ENCODE peak calls at places on chromosomes 3 and 15, in seven cellular contexts. D, V, Q, I, N, J and R are unnamed samples.

GRCh38 chr3:59052803-59053411 is 3.1 kb upstream of the CFAP20DC start:
- DNase-seq in V (peak), N (no peak), D (no peak), I (no peak), Q (no peak), J (peak), R (no peak)

GRCh38 chr3:56366641-56366984 is 101.7 kb downstream of the ERC2 start:
- DNase-seq in V (no peak), Q (no peak), I (no peak), J (no peak), D (no peak), N (no peak), R (no peak)

GRCh38 chr15:58021332-58022230 is 43.9 kb downstream of the ALDH1A2 start:
- DNase-seq in J (no peak), D (no peak), N (no peak), I (no peak), V (no peak), Q (no peak), R (no peak)

GRCh38 chr3:129663045-129663446 is 56.6 kb upstream of the PLXND1 start:
- DNase-seq in I (no peak), Q (no peak), N (no peak), V (peak), D (no peak), J (peak), R (no peak)

GRCh38 chr3:26920579-26920978 is 298.0 kb downstream of the LRRC3B start:
- DNase-seq in D (no peak), V (no peak), Q (no peak), N (no peak), I (no peak), J (no peak), R (no peak)

GRCh38 chr3:177190701-177191100 is 6.6 kb downstream of the TBL1XR1 start:
- DNase-seq in D (no peak), N (no peak), Q (no peak), J (peak), I (no peak), V (no peak), R (no peak)

GRCh38 chr3:30516238-30516637 is 90.2 kb upstream of the TGFBR2 start:
- DNase-seq in J (no peak), Q (no peak), V (no peak), I (no peak), D (no peak), N (no peak), R (no peak)

GRCh38 chr15:73921257-73921890 is 4.9 kb upstream of the LOXL1 start:
- DNase-seq in Q (peak), D (no peak), I (no peak), N (no peak), J (no peak), V (no peak), R (no peak)

GRCh38 chr3:10723991-10724390 is 92.0 kb upstream of the SLC6A11 start:
- DNase-seq in J (no peak), N (no peak), I (no peak), Q (no peak), D (no peak), V (peak), R (no peak)

GRCh38 chr3:171125010-171125409 is 98.5 kb upstream of the SLC2A2 start:
- DNase-seq in D (no peak), V (no peak), J (peak), I (no peak), N (no peak), Q (no peak), R (no peak)

GRCh38 chr3:53612508-53612907 is 118.1 kb downstream of the CACNA1D start:
- DNase-seq in N (no peak), J (no peak), I (no peak), D (no peak), V (no peak), Q (no peak), R (no peak)

GRCh38 chr3:150014782-150015181 is 44.1 kb upstream of the PFN2 start:
- DNase-seq in I (no peak), V (no peak), J (no peak), Q (no peak), N (no peak), D (no peak), R (no peak)

GRCh38 chr3:178987745-178988144 is 83.9 kb downstream of the ZMAT3 start:
- DNase-seq in N (no peak), J (no peak), Q (no peak), V (no peak), I (no peak), D (no peak), R (no peak)

GRCh38 chr15:47822066-47822465 is 104.8 kb downstream of the SEMA6D start:
- DNase-seq in Q (no peak), D (no peak), J (no peak), N (no peak), V (no peak), I (no peak), R (no peak)

GRCh38 chr3:158842946-158843345 is 41.1 kb downstream of the MFSD1 start:
- DNase-seq in D (no peak), V (no peak), N (no peak), J (peak), Q (no peak), I (no peak), R (no peak)

GRCh38 chr15:67762610-67763368 is 62.5 kb upstream of the SKOR1 start:
- DNase-seq in I (no peak), D (no peak), J (peak), Q (no peak), N (no peak), V (no peak), R (no peak)

GRCh38 chr3:10928961-10929471 is 63.5 kb upstream of the SLC6A1 start:
- DNase-seq in V (peak), D (no peak), N (peak), I (no peak), Q (no peak), J (no peak), R (no peak)

GRCh38 chr3:59726279-59726678 is 676.5 kb upstream of the CFAP20DC start:
- DNase-seq in V (no peak), N (no peak), J (no peak), D (no peak), I (no peak), Q (no peak), R (no peak)

DNA sequence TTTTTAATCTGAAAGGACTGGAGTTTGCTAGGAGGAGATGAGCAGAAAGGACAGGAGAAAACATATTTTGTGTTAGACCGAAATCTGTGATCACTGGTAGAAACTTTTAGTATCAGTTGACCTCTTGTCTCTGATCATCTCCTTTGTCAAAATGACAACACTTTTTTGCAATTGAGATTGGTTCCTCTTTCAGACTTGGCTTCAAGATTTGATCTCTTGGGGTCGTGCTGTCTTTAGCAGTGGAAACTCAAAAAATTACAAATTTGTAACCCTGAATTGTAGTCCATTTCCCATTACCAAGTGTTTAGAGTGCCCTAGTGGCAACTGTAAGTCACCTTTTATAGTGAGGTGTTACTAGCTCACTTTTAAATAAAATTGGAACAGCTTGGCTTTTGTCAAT is 107.4 kb downstream of the KLHL25 start:
- DNase-seq in N (no peak), J (no peak), Q (no peak), I (no peak), D (no peak), V (no peak), R (no peak)
- TF ChIP-seq CTCF in N (no peak), J (no peak), Q (no peak), I (no peak), D (no peak), V (no peak), R (no peak)

DNA sequence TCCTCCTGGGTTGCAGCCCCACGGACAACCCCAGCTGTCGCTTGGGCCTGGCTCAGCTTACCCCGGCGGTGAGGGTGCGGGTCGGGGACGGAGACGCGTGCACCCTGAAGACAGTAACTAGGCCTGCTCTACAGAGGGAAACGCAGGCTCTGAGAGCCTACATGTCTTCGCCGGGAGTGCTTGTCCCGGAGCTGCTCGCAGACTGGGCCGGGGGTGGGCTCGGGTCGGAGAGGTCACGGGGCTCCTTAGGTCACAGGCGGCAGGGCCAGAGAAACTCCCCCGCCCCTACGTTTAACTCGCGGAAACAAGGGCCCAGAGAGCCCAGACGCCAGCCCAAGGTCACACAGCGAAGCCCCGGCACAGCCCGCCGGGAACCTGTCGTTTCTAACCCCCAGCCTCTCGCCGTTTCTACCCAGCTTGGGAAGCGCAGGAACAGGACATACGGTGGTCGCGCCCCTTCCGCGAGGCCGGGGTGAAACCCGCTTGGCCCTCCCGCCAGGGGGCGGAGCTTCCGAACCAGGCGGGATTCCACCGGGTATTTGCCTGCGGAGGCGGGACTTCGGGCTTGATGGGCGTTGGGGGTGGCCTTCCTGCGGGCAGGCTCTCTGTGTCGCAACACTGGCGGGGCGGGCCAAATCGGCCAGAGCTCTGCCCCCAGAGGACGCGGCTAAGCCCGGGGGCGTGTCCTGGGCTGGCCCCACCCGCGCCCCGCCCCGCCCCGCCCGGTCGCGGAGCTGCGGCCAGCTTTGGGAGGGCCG is at the start of gene HDAC11:
- DNase-seq in D (peak), J (peak), I (peak), V (peak), Q (peak), N (peak), R (peak)
- TF ChIP-seq CTCF in D (peak), J (no peak), I (peak), V (peak), Q (peak), N (peak), R (no peak)

DNA sequence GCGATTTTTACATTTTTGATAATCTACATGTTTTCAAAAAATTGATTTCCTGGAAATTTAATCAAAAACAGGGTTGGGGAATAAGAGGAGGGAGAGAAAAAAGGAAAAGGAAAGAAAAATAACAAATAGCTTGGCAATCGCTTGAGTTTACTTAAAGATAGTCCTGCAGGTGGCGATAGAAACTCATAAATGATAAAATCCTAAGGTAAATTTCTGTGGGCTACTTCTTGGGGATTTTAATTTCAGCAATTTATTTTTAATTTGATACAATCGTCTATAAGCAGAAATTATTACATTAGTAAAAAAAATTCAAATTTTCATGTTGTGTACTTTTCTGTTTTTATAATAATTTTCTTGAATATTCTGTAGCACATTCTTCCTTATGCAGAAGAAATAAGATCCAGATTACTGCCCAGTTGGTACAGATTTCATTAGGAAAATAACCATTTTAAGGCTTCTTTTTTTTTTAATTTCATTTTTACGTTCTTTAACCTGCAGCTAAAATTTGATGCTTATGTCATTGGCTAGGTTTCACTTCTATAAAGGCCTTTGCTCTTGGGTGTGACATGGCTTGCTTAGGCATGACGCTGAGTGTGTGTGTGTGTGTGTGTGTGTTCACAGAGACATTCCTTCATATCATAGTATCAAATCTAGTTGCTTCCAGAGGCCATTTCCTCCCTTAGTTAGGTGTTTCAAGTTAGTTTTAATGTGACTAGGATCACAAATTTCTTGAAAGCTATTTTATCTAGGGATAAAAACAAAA is 181.8 kb downstream of the MCTP2 start:
- DNase-seq in N (no peak), Q (no peak), V (no peak), D (no peak), J (peak), I (no peak), R (no peak)
- TF ChIP-seq CTCF in N (peak), Q (peak), V (peak), D (peak), J (peak), I (no peak), R (no peak)

GRCh38 chr3:70742081-70742480 is 429.6 kb upstream of the MDFIC2 start:
- DNase-seq in N (no peak), V (no peak), J (no peak), D (no peak), I (no peak), Q (no peak), R (no peak)
- TF ChIP-seq CTCF in N (no peak), V (no peak), J (no peak), D (no peak), I (no peak), Q (no peak), R (no peak)

DNA sequence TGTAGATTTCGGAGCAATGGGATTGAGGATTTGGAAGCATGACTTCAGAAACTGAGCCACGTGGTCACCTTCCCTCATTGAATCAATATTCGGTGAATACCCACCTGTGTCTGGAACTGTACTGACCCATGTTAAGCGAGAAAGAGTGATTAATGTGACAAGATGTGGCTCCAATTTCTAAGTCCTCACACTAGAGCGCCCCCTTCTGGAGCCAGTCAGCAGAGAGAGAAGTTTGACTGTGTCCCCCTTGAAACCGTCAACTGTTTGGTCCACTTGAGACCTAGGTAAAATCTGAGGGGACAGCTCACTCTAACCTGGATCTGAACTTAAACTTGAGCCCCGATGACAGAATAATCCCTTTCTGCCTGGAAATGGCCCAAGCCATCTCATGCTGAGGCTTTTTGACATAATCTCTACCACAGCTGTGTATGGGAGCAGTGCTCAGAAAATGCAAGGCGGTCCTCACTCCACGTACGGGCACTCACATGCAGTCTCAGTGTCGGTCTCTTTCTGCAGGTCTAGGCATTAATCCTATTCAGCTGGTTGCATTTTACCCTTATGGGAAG is 47.8 kb upstream of the LIMD1 start:
- DNase-seq in J (no peak), V (peak), Q (no peak), D (no peak), N (no peak), I (peak), R (no peak)
- TF ChIP-seq CTCF in J (peak), V (peak), Q (peak), D (peak), N (peak), I (peak), R (no peak)

GRCh38 chr3:46460051-46460450 is 4.7 kb downstream of the LTF start:
- DNase-seq in I (no peak), D (no peak), Q (no peak), V (peak), N (no peak), J (no peak), R (no peak)

GRCh38 chr3:46464326-46465195 is at the start of gene LTF:
- DNase-seq in I (no peak), N (peak), J (no peak), V (peak), D (peak), Q (no peak), R (no peak)

GRCh38 chr3:46463868-46464241 is 850 bp downstream of the LTF start:
- DNase-seq in J (no peak), D (no peak), Q (no peak), V (peak), N (no peak), I (no peak), R (no peak)

GRCh38 chr3:46463120-46463867 is 1.4 kb downstream of the LTF start:
- DNase-seq in D (no peak), Q (peak), I (no peak), V (peak), N (no peak), J (no peak), R (no peak)

DNA sequence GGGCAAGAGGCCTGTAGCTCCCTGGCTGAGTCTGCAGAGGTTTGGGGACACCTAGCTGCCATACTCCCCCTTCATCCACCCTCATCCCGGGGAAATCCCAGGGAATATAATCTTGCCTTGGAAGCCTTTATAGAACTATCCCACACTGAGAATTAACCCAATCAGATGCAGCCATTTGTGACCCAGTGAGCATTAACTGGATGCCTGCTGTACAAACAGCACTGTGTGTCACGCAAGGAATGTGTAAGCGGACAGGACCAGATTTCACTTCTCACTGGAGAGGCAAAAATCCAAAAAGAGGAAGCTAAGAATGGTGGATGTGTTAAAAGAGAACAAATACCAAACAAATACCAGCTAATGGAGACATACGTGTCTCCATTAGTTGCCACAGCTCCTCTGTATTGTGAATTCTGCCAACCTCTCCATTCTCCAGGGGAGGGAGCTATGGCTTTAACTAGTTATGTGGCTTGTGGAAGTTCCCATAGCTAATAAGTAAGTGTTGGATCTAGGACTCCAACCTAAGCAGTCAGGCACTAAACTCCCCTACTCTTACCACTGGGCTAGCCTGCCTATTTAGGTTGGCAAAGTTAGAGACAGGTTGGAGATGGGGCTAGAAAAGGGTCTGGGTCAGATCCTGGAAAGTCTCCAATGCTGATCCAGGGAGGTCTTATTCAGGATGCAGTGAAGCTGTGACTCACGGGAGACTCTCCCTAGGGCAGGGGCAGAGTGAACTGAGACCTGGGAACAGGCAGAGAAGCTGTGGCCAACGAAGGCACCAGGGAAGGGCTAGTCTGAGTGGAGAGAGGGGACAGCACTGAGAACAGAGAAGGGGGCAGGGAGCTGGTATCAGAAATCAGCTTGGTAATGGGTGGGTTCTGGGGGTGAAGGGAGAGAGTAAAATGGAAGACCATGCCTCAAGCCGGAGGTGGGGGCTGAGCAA is 2.5 kb downstream of the LTF start:
- DNase-seq in N (no peak), D (no peak), Q (no peak), I (no peak), J (peak), V (peak), R (no peak)
- TF ChIP-seq CTCF in N (no peak), D (no peak), Q (peak), I (peak), J (peak), V (peak), R (no peak)

DNA sequence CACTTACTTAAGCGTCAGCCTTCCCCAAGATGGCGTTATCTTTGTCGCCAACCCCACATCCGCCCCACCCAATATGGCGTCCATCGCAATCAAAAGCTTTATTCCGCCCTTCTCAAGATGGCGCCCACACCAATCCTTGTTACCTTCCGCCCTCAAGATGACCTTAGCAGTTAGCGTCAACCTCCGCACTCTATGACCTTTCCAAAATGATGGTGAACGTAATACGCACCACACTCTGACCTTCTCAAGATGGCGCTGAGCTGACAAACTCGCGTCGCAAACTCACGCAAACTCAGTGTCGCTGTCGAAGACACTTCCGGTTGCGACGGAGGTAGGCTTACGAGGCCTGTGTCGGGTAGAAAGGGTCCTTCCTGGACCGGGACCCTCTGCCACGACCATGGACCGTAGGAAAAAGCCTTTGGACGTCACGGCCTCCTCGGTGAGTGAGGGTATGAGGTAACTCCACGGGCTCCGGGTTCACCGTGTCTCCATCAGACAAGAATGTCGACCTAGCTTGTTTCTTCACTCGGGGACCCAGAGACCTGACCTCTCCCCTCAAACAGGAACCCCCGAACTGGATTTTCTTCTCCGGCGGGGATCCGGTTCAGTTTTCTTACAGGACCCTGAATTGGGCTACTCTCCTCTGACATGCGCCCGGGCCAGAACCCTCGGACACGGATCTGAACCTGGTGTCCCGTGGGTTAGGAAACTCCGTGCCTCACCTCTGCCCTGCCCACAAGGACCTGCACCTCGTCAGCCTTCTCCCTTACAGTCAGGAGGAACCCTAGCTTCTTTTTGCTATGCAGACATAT is at the start of gene CCDC174:
- DNase-seq in N (peak), Q (peak), I (peak), D (peak), V (peak), J (peak), R (peak)
- TF ChIP-seq CTCF in N (no peak), Q (no peak), I (peak), D (no peak), V (no peak), J (no peak), R (no peak)

GRCh38 chr3:100089802-100090668 is 24.3 kb downstream of the FILIP1L start:
- DNase-seq in I (peak), J (peak), N (no peak), V (peak), D (no peak), Q (peak), R (no peak)
- TF ChIP-seq CTCF in I (peak), J (peak), N (peak), V (peak), D (peak), Q (peak), R (no peak)

GRCh38 chr3:113521981-113522380 is 7.0 kb upstream of the SPICE1 start:
- DNase-seq in N (no peak), D (no peak), I (no peak), J (no peak), Q (no peak), V (no peak), R (no peak)

GRCh38 chr3:113514265-113514769 is 639 bp downstream of the SPICE1 start:
- DNase-seq in D (no peak), N (no peak), J (no peak), V (no peak), I (peak), Q (no peak), R (no peak)

GRCh38 chr3:113516115-113516505 is 1.2 kb upstream of the SPICE1 start:
- DNase-seq in N (no peak), D (no peak), V (no peak), I (no peak), J (no peak), Q (peak), R (no peak)
- TF ChIP-seq CTCF in N (no peak), D (no peak), V (peak), I (no peak), J (peak), Q (peak), R (no peak)